ENCODE peak calls at places on chromosome 19, in five cellular contexts. T, Q, U, Z and L are unnamed samples.

GRCh38 chr19:39007096-39007495 is 25.3 kb downstream of the FBXO27 start:
- DNase-seq in Z (no peak), U (no peak), Q (no peak), T (no peak), L (no peak)

GRCh38 chr19:33177417-33177976 is 16.6 kb upstream of the LRP3 start:
- DNase-seq in T (no peak), U (peak; percentile 45), Q (peak; percentile 74), Z (no peak), L (no peak)

GRCh38 chr19:29953352-29954247 is 11.6 kb downstream of the URI1 start:
- DNase-seq in T (no peak), Q (no peak), U (no peak), Z (no peak), L (no peak)

GRCh38 chr19:2254052-2254872 is 2.0 kb downstream of the JSRP1 start:
- DNase-seq in U (no peak), Q (no peak), Z (no peak), T (no peak), L (no peak)

GRCh38 chr19:58407658-58408151 is 744 bp upstream of the ZNF584 start:
- DNase-seq in T (peak; percentile 31), Z (no peak), U (no peak), Q (no peak), L (no peak)

GRCh38 chr19:43525836-43526771 is 897 bp downstream of the ETHE1 start:
- DNase-seq in T (no peak), Z (no peak), U (peak; percentile 25), Q (no peak), L (no peak)

GRCh38 chr19:33193269-33193863 is 764 bp upstream of the LRP3 start:
- DNase-seq in Q (no peak), Z (no peak), U (no peak), T (no peak), L (no peak)

GRCh38 chr19:51320258-51320657 is 8.8 kb downstream of the IGLON5 start:
- DNase-seq in Z (no peak), U (no peak), Q (no peak), T (no peak), L (no peak)

GRCh38 chr19:52464798-52465470 is 11.6 kb downstream of the ZNF578 start:
- DNase-seq in U (no peak), Z (no peak), Q (peak; percentile 64), T (peak; percentile 44), L (peak; percentile 23)

GRCh38 chr19:18254546-18255500 is 19.4 kb downstream of the IQCN start:
- DNase-seq in T (peak; percentile 1), Z (no peak), U (no peak), Q (peak; percentile 36), L (no peak)